ENCODE peak calls at places on chromosomes 16 and 17, in eight cellular contexts. K is GM12891; G is CD4-positive, alpha-beta memory T cell; O is natural killer cell treated with Interleukin-12 subunit alpha and Interleukin-12 subunit beta and Interleukin-15 and Interleukin-18, amount 100 ng/mL, for 72 hours; C is lower leg skin; U is IMR-90; A is PC-3; S is NCI-H774. L is an unnamed sample.

GRCh38 chr17:62701706-62702085 is 74.2 kb downstream of the MRC2 start:
- DNase-seq in K (no peak), G (no peak), O (no peak), C (no peak), U (no peak), A (no peak), S (no peak), L (peak)

GRCh38 chr16:52529226-52529625 is 17.7 kb downstream of the TOX3 start:
- DNase-seq in K (no peak), G (no peak), O (no peak), C (no peak), U (no peak), A (no peak), S (no peak), L (no peak)

GRCh38 chr17:19977360-19978205 is at the start of gene AKAP10:
- DNase-seq in K (peak), G (peak), O (peak), C (peak), U (peak), A (peak), S (peak), L (peak)

GRCh38 chr17:79776378-79777165 is 1.4 kb upstream of the CBX2 start:
- DNase-seq in K (no peak), G (no peak), O (no peak), C (no peak), U (no peak), A (peak), S (no peak), L (no peak)

GRCh38 chr17:27602721-27603445 is 28.1 kb upstream of the LGALS9 start:
- DNase-seq in K (peak), G (peak), O (peak), C (peak), U (peak), A (peak), S (peak), L (peak)

GRCh38 chr17:79169366-79169765 is 94.7 kb downstream of the ENGASE start:
- DNase-seq in K (no peak), G (no peak), O (no peak), C (no peak), U (no peak), A (no peak), S (no peak), L (no peak)

GRCh38 chr17:45096141-45096540 is 35.0 kb downstream of the NMT1 start:
- DNase-seq in K (no peak), G (no peak), O (no peak), C (no peak), U (peak), A (peak), S (no peak), L (no peak)

GRCh38 chr16:55569025-55569424 is 2.5 kb downstream of the CAPNS2 start:
- DNase-seq in K (no peak), G (no peak), O (no peak), C (no peak), U (peak), A (no peak), S (no peak), L (no peak)

GRCh38 chr17:49213803-49214202 is 3.3 kb downstream of the ABI3 start:
- DNase-seq in K (no peak), G (no peak), O (no peak), C (no peak), U (no peak), A (no peak), S (no peak), L (no peak)

GRCh38 chr17:43608313-43608712 is 53.4 kb downstream of the MEOX1 start:
- DNase-seq in K (no peak), G (no peak), O (no peak), C (no peak), U (peak), A (peak), S (no peak), L (no peak)

GRCh38 chr17:17445925-17446665 is 30.7 kb upstream of the MED9 start:
- DNase-seq in K (no peak), G (no peak), O (no peak), C (peak), U (peak), A (peak), S (peak), L (no peak)

GRCh38 chr17:31859487-31860008 is 504 bp upstream of the COPRS start:
- DNase-seq in K (no peak), G (no peak), O (no peak), C (no peak), U (no peak), A (peak), S (no peak), L (no peak)

GRCh38 chr16:3017806-3018506 is at the start of gene CLDN6:
- DNase-seq in K (no peak), G (no peak), O (no peak), C (no peak), U (no peak), A (no peak), S (no peak), L (no peak)

GRCh38 chr16:10949424-10949970 is 5.1 kb downstream of the CLEC16A start:
- DNase-seq in K (no peak), G (peak), O (no peak), C (no peak), U (no peak), A (peak), S (no peak), L (no peak)

L was measured in Right ventricle myocardium inferior.